ENCODE peak calls at places on chromosomes 1 and 21, in eight cellular contexts. H is endothelial cell of umbilical vein, W is uterus, L is natural killer cell, R is cardiac muscle cell, E is glutamatergic neuron, D is OCI-LY7, S is foreskin fibroblast. A is an unnamed sample.

GRCh38 chr1:182602945-182603645 is 1.1 kb downstream of the RGS16 start:
- DNase-seq in E (no peak), D (peak; percentile 53), H (no peak), W (no peak), S (no peak), R (no peak), L (no peak), A (no peak)

GRCh38 chr21:25638634-25639166 is 358 bp upstream of the JAM2 start:
- DNase-seq in H (peak; percentile 10), S (peak; percentile 36), D (peak; percentile 13), L (no peak), R (no peak), E (no peak), W (no peak), A (no peak)

GRCh38 chr1:64514197-64514765 is 44.4 kb downstream of the CACHD1 start:
- DNase-seq in S (peak; percentile 76), H (peak; percentile 79), E (no peak), D (no peak), W (no peak), L (no peak), R (peak; percentile 31), A (no peak)

GRCh38 chr1:226814751-226815496 is 55.5 kb upstream of the PSEN2 start:
- DNase-seq in H (peak; percentile 96), E (no peak), W (peak; percentile 78), D (no peak), R (no peak), S (peak; percentile 93), L (no peak), A (no peak)

GRCh38 chr21:33550772-33551660 is 8.2 kb downstream of the SON start:
- DNase-seq in S (no peak), W (no peak), R (no peak), E (no peak), D (no peak), L (no peak), H (no peak), A (no peak)

GRCh38 chr1:14267991-14268390 is 330.5 kb upstream of the KAZN start:
- DNase-seq in D (no peak), L (no peak), W (no peak), S (no peak), E (no peak), H (no peak), R (no peak), A (no peak)

GRCh38 chr1:212413902-212414327 is 771 bp downstream of the PACC1 start:
- DNase-seq in S (peak; percentile 68), W (no peak), R (no peak), E (no peak), D (no peak), L (no peak), H (no peak), A (no peak)

GRCh38 chr21:44846485-44847260 is 26.8 kb downstream of the PTTG1IP start:
- DNase-seq in E (no peak), L (no peak), R (no peak), W (no peak), D (no peak), S (peak; percentile 84), H (no peak), A (peak; percentile 31)

GRCh38 chr1:203117611-203118575 is 9.6 kb upstream of the ADORA1 start:
- DNase-seq in W (peak; percentile 79), S (peak; percentile 78), R (peak; percentile 89), H (peak; percentile 51), D (no peak), L (no peak), E (peak; percentile 93), A (no peak)

DNA sequence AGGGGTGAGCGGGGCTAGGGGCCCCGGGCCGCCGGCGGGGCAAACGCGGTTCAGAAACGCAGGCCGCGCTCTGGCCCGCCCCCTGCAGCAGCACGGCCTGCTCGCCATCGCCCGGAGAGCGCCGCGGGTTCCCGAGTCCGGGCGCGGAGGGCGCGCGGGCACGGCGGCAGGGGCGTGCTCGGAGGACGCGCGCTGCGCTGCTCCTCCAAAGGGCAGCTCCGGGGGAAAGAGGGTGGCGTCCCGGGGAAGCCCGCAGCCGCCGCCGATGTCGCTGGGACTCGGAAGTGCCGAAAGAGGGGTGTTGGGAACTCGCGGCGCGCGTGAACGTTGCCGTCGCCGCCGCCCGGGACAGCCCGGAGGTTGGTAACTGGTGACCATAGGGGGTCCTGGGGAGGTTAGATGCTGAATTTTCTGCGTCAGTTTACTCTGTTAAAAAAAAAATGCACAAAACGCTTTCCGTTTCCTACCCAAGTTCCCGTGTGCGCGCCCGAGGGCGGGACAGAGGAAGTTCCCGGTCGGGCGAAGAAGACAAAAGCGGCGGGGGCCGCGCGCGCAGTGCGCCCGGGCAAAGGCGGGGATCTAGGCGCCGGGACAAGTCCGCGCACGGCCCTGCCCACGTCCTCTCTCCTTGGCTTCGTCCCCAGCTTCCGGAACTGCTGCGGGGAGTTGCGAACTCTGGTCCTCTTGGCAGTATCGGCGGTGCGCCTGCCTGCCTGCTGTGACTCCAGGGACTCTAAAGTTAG is at the start of gene HHAT:
- DNase-seq in L (no peak), W (peak; percentile 67), R (peak; percentile 87), S (peak; percentile 94), H (peak; percentile 59), E (peak; percentile 63), D (peak; percentile 80), A (peak; percentile 73)
- TF ChIP-seq CTCF in L (no peak), W (peak; percentile 29), R (no peak), S (no peak), H (no peak), E (no peak), D (peak; percentile 30), A (no peak)

DNA sequence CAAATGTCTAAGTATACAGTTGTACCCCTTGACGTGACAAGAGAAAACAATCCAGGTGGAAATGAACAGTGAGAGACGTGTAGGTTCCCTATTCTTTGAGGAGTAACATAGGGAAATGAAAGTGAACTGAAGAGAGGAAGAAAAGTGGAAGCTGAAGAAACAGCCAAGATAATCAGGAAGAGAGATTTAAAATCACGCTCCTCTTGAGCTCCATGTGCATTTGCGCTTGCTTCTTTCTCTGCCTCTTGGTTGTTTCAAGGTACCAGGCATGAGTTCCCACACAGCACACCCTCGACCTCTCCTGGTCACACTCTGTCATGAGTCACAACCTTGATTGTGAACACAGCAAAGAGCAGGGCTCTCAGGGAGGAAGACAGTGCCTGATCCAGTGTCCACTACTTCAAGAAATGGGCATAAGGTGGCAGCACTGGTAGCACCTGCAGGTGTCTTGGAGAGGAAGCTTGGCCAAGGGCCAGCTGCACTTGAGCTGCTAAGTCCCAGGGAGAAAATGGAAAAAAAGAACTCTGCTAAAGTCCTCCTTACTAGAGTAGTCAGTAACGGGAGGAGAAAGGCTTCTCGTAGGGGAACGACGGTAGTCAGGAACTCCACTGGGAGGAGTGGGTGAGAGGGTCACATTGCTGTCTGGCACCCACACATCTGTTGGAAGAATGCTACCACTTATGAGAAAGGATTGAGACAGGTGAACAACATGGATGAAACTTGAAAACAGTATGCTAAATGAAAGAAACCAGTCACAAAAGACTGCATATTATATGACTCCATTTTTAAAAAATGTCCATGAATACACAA is 18.3 kb upstream of the ARID1A start:
- DNase-seq in W (peak; percentile 69), E (no peak), L (peak; percentile 22), D (peak; percentile 82), R (peak; percentile 93), H (peak; percentile 88), S (peak; percentile 79), A (peak; percentile 32)
- TF ChIP-seq CTCF in W (peak; percentile 81), E (no peak), L (peak; percentile 39), D (peak; percentile 84), R (peak; percentile 56), H (peak; percentile 44), S (peak; percentile 37), A (no peak)

DNA sequence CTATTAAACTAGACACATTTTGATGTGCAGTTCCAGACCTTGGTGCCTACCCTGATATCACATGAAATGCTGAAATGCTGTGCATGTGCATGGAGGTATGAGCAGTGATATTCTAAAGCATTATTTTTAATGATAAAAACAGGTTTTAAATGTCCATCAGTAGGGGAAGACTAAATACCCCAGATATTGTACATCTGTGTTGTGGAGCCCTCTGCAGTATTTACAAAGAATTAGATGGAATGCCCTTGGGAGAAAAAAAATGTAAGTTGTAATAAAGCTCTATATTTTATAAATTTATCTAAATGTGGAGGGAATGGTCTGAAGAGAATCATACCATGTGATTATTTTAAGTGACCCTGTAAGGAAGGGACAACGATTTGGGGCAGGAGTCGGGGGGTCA is 39.1 kb upstream of the IGSF5 start:
- DNase-seq in D (no peak), E (no peak), S (peak; percentile 38), L (no peak), W (no peak), H (no peak), R (no peak), A (no peak)
- TF ChIP-seq CTCF in D (no peak), E (no peak), S (peak; percentile 15), L (no peak), W (no peak), H (no peak), R (no peak), A (no peak)

GRCh38 chr1:193190096-193190744 is 3.8 kb upstream of the B3GALT2 start:
- DNase-seq in R (no peak), E (no peak), L (no peak), S (no peak), D (no peak), W (no peak), H (peak; percentile 22), A (no peak)
- TF ChIP-seq CTCF in R (peak; percentile 39), E (no peak), L (no peak), S (peak; percentile 29), D (no peak), W (peak; percentile 10), H (no peak), A (no peak)

A was measured in activated B cell treated with CpG ODN at 0.5 μM for 24 hours.